ENCODE peak calls at places on chromosomes 6 and 20, in four cellular contexts. G is esophagus squamous epithelium, N is ovary, A is transverse colon. U is an unnamed sample.

GRCh38 chr20:17622086-17622850 is 52.4 kb downstream of the DSTN start:
- DNase-seq in G (no peak), N (no peak), A (peak), U (no peak)

GRCh38 chr20:32189691-32190607 is 17.6 kb downstream of the PLAGL2 start:
- DNase-seq in G (no peak), N (peak), A (peak), U (no peak)

GRCh38 chr6:21173678-21174077 is 419.9 kb upstream of the SOX4 start:
- DNase-seq in G (no peak), N (no peak), A (no peak), U (no peak)

GRCh38 chr20:51570755-51571469 is 28.4 kb upstream of the NFATC2 start:
- DNase-seq in G (no peak), N (no peak), A (peak), U (no peak)

GRCh38 chr6:111850288-111850937 is 22.8 kb downstream of the FYN start:
- DNase-seq in G (no peak), N (no peak), A (no peak), U (no peak)

GRCh38 chr6:33994198-33995045 is 151.5 kb downstream of the GRM4 start:
- DNase-seq in G (no peak), N (no peak), A (peak), U (no peak)

GRCh38 chr6:32973934-32974333 is 5.5 kb downstream of the BRD2 start:
- DNase-seq in G (no peak), N (no peak), A (no peak), U (no peak)

GRCh38 chr20:54061106-54061881 is 9.1 kb downstream of the BCAS1 start:
- DNase-seq in G (no peak), N (no peak), A (no peak), U (no peak)

DNA sequence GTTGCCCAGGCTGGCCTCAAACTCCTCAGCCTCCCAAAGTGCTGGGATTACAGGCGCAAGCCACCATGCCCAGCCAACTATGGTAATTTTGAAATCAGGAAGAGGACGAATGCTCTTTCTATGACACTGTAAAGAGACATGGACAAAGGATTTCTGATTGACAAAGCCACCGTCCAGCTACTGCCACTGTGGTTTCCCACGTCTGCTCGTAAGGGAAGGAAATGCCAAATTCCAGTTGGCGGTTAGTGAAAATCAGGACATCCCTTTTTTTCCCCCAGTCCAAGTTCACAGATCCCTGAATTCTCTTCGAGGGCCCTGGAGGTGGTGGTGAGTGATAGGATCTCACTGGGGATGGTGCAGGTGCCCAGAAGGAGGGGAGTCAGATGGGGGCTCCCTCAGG is 31.2 kb downstream of the SNAI1 start:
- DNase-seq in G (no peak), N (no peak), A (no peak), U (no peak)
- H3K4me3 ChIP-seq in G (no peak), N (no peak), A (no peak), U (no peak)

GRCh38 chr20:37538003-37538402 is 10.3 kb upstream of the BLCAP start:
- DNase-seq in G (no peak), N (no peak), A (no peak), U (no peak)
- H3K4me3 ChIP-seq in G (no peak), N (no peak), A (no peak), U (no peak)

GRCh38 chr6:100464162-100464851 is 414 bp downstream of the SIM1 start:
- DNase-seq in G (no peak), N (no peak), A (no peak), U (no peak)
- H3K4me3 ChIP-seq in G (no peak), N (no peak), A (no peak), U (no peak)

GRCh38 chr6:133632906-133633305 is 256.0 kb upstream of the TCF21 start:
- DNase-seq in G (no peak), N (no peak), A (no peak), U (no peak)

GRCh38 chr6:133634474-133634873 is 254.4 kb upstream of the TCF21 start:
- DNase-seq in G (no peak), N (no peak), A (no peak), U (no peak)

GRCh38 chr6:133631421-133631820 is 257.5 kb upstream of the TCF21 start:
- DNase-seq in G (no peak), N (no peak), A (no peak), U (no peak)

GRCh38 chr6:133630651-133631050 is 258.3 kb upstream of the TCF21 start:
- DNase-seq in G (no peak), N (no peak), A (no peak), U (no peak)

DNA sequence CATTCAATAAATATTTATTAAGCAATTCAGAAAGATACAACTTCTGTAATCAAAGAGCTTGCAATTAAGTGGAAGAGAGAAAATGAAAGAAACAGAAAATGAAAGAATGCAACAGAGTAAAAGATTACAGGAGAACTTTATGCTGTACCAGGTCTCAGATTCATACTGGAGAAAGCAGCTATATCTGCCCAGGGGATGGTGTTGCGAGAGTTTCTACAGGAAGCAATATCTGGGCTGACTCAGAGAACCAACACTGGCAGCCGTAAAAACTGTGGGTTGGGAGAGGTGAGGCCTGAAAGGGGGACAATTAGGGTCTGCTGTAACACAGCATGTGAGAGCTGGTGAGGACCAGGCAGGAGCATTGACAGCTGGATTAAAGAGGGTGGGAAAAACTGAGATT is 256.7 kb upstream of the TCF21 start:
- DNase-seq in G (no peak), N (no peak), A (no peak), U (no peak)
- H3K4me3 ChIP-seq in G (no peak), N (no peak), A (no peak), U (no peak)

GRCh38 chr6:46651006-46651405 is 1.6 kb downstream of the CYP39A1 start:
- DNase-seq in G (no peak), N (no peak), A (no peak), U (no peak)
- H3K4me3 ChIP-seq in G (no peak), N (peak), A (no peak), U (no peak)

GRCh38 chr6:7813193-7813592 is 87.3 kb downstream of the BMP6 start:
- DNase-seq in G (no peak), N (no peak), A (no peak), U (no peak)

GRCh38 chr6:7811441-7811840 is 85.5 kb downstream of the BMP6 start:
- DNase-seq in G (no peak), N (no peak), A (no peak), U (no peak)

GRCh38 chr6:7812623-7813022 is 86.7 kb downstream of the BMP6 start:
- DNase-seq in G (no peak), N (no peak), A (no peak), U (no peak)

GRCh38 chr6:7805828-7806227 is 79.9 kb downstream of the BMP6 start:
- DNase-seq in G (no peak), N (no peak), A (no peak), U (no peak)

GRCh38 chr6:7809346-7809745 is 83.4 kb downstream of the BMP6 start:
- DNase-seq in G (no peak), N (no peak), A (no peak), U (no peak)
- H3K4me3 ChIP-seq in G (no peak), N (no peak), A (no peak), U (no peak)

DNA sequence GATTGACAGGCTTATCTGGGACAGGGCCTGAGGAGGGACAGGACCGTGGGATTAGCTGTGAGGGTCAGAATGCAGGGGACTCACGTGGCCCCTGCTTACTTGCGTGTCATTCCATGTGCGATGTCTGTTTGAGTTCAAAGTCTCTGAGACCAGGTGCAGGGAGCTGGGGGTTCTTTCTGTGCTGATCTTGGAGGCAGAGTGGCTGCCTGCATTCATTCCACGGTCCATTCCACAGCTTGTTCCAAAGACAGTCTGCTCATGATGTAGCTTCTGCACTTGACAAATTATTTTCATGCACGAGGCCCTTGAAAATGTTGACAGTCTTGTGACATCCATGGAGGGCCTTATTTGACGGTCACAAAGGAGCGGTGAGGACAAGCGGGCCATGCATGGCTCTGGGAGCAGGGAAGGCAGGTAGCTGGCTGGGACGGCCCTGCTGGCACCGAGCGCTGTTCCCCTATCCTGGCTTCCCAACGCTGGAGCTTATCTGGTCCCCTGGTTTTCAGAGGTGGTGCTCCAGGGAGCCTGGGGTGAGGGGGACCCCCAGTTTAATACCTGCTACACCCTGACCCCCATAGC is 156.3 kb upstream of the RNF24 start:
- DNase-seq in G (no peak), N (no peak), A (no peak), U (no peak)
- H3K4me3 ChIP-seq in G (peak), N (peak), A (peak), U (peak)

GRCh38 chr20:62651285-62652021 is 9.2 kb downstream of the SLCO4A1 start:
- DNase-seq in G (peak), N (peak), A (peak), U (no peak)
- H3K4me3 ChIP-seq in G (peak), N (no peak), A (no peak), U (no peak)

GRCh38 chr6:27700337-27700736 is 211.9 kb downstream of the OR2B2 start:
- DNase-seq in G (no peak), N (no peak), A (no peak), U (no peak)

GRCh38 chr6:27694547-27694874 is 217.7 kb downstream of the OR2B2 start:
- DNase-seq in G (no peak), N (no peak), A (no peak), U (no peak)
- H3K4me3 ChIP-seq in G (peak), N (peak), A (no peak), U (no peak)

U was measured in AG04450.